ENCODE peak calls at places on chromosomes 4 and X, in five cellular contexts. P is GM23248, L is PC-9, Q is PC-3, Y is Karpas-422. N is an unnamed sample.

GRCh38 chr4:2361366-2362285 is 56.8 kb downstream of the ZFYVE28 start:
- DNase-seq in Y (no peak), P (no peak), L (no peak), Q (no peak), N (no peak)

GRCh38 chrX:13398839-13399238 is 79.0 kb upstream of the ATXN3L start:
- DNase-seq in Y (no peak), Q (no peak), L (no peak), P (no peak), N (no peak)

GRCh38 chrX:18994713-18995112 is 10.8 kb upstream of the PHKA2 start:
- DNase-seq in P (peak; percentile 86), Y (no peak), Q (peak; percentile 89), L (no peak), N (no peak)

GRCh38 chr4:123867910-123868587 is 471.5 kb downstream of the SPRY1 start:
- DNase-seq in Y (no peak), Q (no peak), P (no peak), L (no peak), N (no peak)

GRCh38 chrX:79854469-79854868 is 160.1 kb upstream of the TBX22 start:
- DNase-seq in L (no peak), P (no peak), Q (no peak), Y (no peak), N (no peak)

GRCh38 chrX:39642071-39642470 is 455.7 kb downstream of the BCOR start:
- DNase-seq in Y (no peak), L (no peak), Q (no peak), P (no peak), N (no peak)

GRCh38 chr4:156998500-156999174 is 27.0 kb upstream of the PDGFC start:
- DNase-seq in Q (peak; percentile 57), P (no peak), L (no peak), Y (no peak), N (no peak)

GRCh38 chr4:110793890-110794588 is 171.2 kb upstream of the PITX2 start:
- DNase-seq in Y (no peak), P (no peak), Q (no peak), L (no peak), N (no peak)

GRCh38 chrX:26631385-26631784 is 415.4 kb downstream of the MAGEB5 start:
- DNase-seq in P (no peak), L (no peak), Y (no peak), Q (no peak), N (no peak)

GRCh38 chr4:169800541-169800940 is 42.8 kb upstream of the HPF1 start:
- DNase-seq in L (no peak), P (no peak), Q (no peak), Y (no peak), N (no peak)

GRCh38 chr4:548976-549375 is 27.1 kb downstream of the TMEM271 start:
- DNase-seq in Q (no peak), P (peak; percentile 9), L (no peak), Y (no peak), N (no peak)

GRCh38 chr4:1416051-1416947 is 10.1 kb upstream of the NKX1-1 start:
- DNase-seq in L (no peak), Q (no peak), Y (no peak), P (no peak), N (no peak)

GRCh38 chrX:22177950-22178349 is 94.8 kb upstream of the CBLL2 start:
- DNase-seq in Q (no peak), L (no peak), Y (no peak), P (no peak), N (no peak)

GRCh38 chrX:107775734-107776511 is at the start of gene TSC22D3:
- DNase-seq in Q (peak; percentile 70), L (peak; percentile 89), P (peak; percentile 82), Y (peak; percentile 86), N (peak; percentile 38)

GRCh38 chr4:44118971-44119680 is 329.5 kb downstream of the KCTD8 start:
- DNase-seq in Y (no peak), Q (peak; percentile 27), L (no peak), P (no peak), N (no peak)

GRCh38 chrX:124263743-124264142 is 68.7 kb upstream of the TEX13D start:
- DNase-seq in Y (no peak), L (no peak), P (no peak), Q (peak; percentile 18), N (no peak)

GRCh38 chr4:7156273-7157139 is 35.8 kb upstream of the SORCS2 start:
- DNase-seq in P (peak; percentile 22), Q (peak; percentile 37), L (no peak), Y (no peak), N (no peak)

GRCh38 chr4:181701219-181701618 is 542.0 kb upstream of the TENM3 start:
- DNase-seq in P (no peak), Q (no peak), Y (no peak), L (no peak), N (no peak)

GRCh38 chr4:42104521-42104920 is 47.9 kb downstream of the BEND4 start:
- DNase-seq in Y (no peak), P (peak; percentile 50), Q (peak; percentile 27), L (no peak), N (no peak)

GRCh38 chr4:47213971-47214370 is 182.6 kb downstream of the GABRB1 start:
- DNase-seq in Q (peak; percentile 35), L (no peak), Y (no peak), P (peak; percentile 67), N (no peak)

GRCh38 chr4:38069271-38069760 is 109.1 kb downstream of the PTTG2 start:
- DNase-seq in L (peak; percentile 39), Y (peak; percentile 51), Q (peak; percentile 77), P (peak; percentile 86), N (peak; percentile 23)

GRCh38 chr4:153232768-153233167 is 28.5 kb downstream of the TRIM2 start:
- DNase-seq in P (peak; percentile 30), Q (peak; percentile 38), Y (peak; percentile 76), L (peak; percentile 60), N (peak; percentile 30)

GRCh38 chr4:187302456-187302855 is 578.8 kb upstream of the FAT1 start:
- DNase-seq in L (no peak), Y (no peak), P (peak; percentile 39), Q (no peak), N (peak; percentile 11)
- H3K4me3 ChIP-seq in L (no peak overlapping the region), Y (no peak overlapping the region), P (no peak overlapping the region), Q (no peak overlapping the region), N (no peak overlapping the region)

GRCh38 chr4:121256887-121257426 is 92.8 kb upstream of the TNIP3 start:
- DNase-seq in Q (no peak), L (no peak), P (no peak), Y (no peak), N (no peak)

GRCh38 chr4:121253961-121254360 is 89.8 kb upstream of the TNIP3 start:
- DNase-seq in L (no peak), Q (no peak), Y (no peak), P (no peak), N (no peak)

GRCh38 chr4:121252224-121252806 is 88.2 kb upstream of the TNIP3 start:
- DNase-seq in P (peak; percentile 76), Y (peak; percentile 85), Q (peak; percentile 75), L (peak; percentile 51), N (peak; percentile 59)

GRCh38 chr4:121256346-121256745 is 92.2 kb upstream of the TNIP3 start:
- DNase-seq in Y (no peak), L (peak; percentile 24), Q (peak; percentile 57), P (peak; percentile 95), N (no peak)
- H3K4me2 ChIP-seq in Y (no peak overlapping the region), L (peak overlapping the region; percentile 3), Q (no peak overlapping the region), P (peak overlapping the region; percentile 67), N (no peak overlapping the region)

GRCh38 chr4:150038335-150039076 is 39.7 kb upstream of the DCLK2 start:
- DNase-seq in Q (no peak), Y (peak; percentile 63), L (no peak), P (no peak), N (peak; percentile 52)

GRCh38 chr4:150033937-150034336 is 44.3 kb upstream of the DCLK2 start:
- DNase-seq in Q (peak; percentile 31), P (peak; percentile 12), L (no peak), Y (no peak), N (no peak)

GRCh38 chr4:150037251-150037856 is 40.9 kb upstream of the DCLK2 start:
- DNase-seq in P (no peak), Y (no peak), L (no peak), Q (no peak), N (no peak)

GRCh38 chr4:150032541-150032940 is 45.7 kb upstream of the DCLK2 start:
- DNase-seq in Y (no peak), Q (peak; percentile 3), L (no peak), P (no peak), N (no peak)

DNA sequence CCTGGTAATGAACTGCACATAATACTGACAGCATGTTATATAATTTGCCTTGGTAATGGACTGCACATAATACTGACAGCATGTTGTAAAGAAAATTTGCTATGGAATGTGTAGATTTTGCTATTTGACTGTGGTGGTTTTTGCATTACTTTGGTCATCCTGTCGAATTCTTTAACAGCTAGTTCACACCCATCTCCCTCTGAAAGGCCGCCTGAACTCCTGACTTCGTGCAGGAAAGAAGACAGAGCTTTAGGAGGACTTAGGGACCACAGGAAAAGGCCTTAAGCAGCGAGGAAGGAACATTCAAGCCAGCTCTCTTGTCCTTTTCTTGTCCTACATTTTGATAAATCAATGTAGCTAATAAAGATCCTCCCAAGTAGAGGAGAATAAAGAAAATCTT is 45.1 kb upstream of the DCLK2 start:
- DNase-seq in Q (no peak), Y (no peak), P (no peak), L (no peak), N (no peak)
- H3K9me2 ChIP-seq in Q (no peaks in the 10 kb centered on the region), Y (no peaks in the 10 kb centered on the region), P (no peaks in the 10 kb centered on the region), L (no peaks in the 10 kb centered on the region), N (no peaks in the 10 kb centered on the region)

DNA sequence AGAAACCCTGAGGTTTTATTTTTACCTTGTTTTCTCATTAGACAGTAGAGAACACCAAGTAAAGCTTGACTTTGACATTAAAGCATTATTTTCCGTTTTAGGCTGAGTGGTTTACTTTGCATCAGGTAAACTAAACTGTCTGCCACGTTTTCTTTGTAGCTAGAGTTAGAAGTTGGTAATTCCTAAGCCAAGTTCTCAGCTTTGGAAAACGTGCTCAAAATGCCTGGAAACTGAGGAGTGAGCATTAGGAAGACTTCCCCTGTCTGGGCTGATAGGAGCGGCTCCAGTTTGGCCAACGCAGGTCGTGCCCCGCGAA is 815 bp downstream of the PDLIM3 start:
- DNase-seq in P (no peak), L (no peak), Y (no peak), Q (no peak), N (no peak)
- H3K4me3 ChIP-seq in P (peak overlapping the region; percentile 79), L (peak overlapping the region; percentile 73), Y (no peak overlapping the region), Q (peak overlapping the region; percentile 67), N (no peak overlapping the region)

N was measured in OCI-LY7.